ENCODE peak calls at places on chromosomes 7 and 10, in nine cellular contexts. E, T, I, Y, M, W, P, C and A are unnamed samples.

GRCh38 chr7:100692578-100692961 is 1.5 kb downstream of the GIGYF1 start:
- DNase-seq in E (no peak), T (no peak), I (no peak), Y (no peak), M (no peak), W (no peak), P (no peak), C (no peak), A (no peak)

GRCh38 chr7:24825315-24825917 is 68.2 kb upstream of the GSDME start:
- DNase-seq in E (no peak), T (peak; percentile 25), I (no peak), Y (peak; percentile 53), M (no peak), W (peak; percentile 81), P (no peak), C (no peak), A (no peak)

GRCh38 chr10:63528084-63528744 is 7.0 kb downstream of the REEP3 start:
- DNase-seq in E (no peak), T (no peak), I (no peak), Y (no peak), M (no peak), W (no peak), P (no peak), C (no peak), A (no peak)

GRCh38 chr7:117458977-117459583 is 20.7 kb upstream of the CFTR start:
- DNase-seq in E (no peak), T (peak; percentile 60), I (peak; percentile 57), Y (peak; percentile 38), M (no peak), W (no peak), P (no peak), C (peak; percentile 44), A (no peak)

GRCh38 chr10:113475381-113475807 is 77.5 kb upstream of the HABP2 start:
- DNase-seq in E (no peak), T (no peak), I (no peak), Y (peak; percentile 42), M (no peak), W (peak; percentile 52), P (no peak), C (no peak), A (no peak)

GRCh38 chr10:126738001-126738400 is 67.5 kb upstream of the C10orf90 start:
- DNase-seq in E (no peak), T (no peak), I (no peak), Y (no peak), M (no peak), W (no peak), P (no peak), C (no peak), A (no peak)

GRCh38 chr7:87600130-87601124 is at the start of gene ABCB1:
- DNase-seq in E (no peak), T (peak; percentile 30), I (peak; percentile 29), Y (peak; percentile 40), M (peak; percentile 30), W (no peak), P (peak; percentile 33), C (peak; percentile 59), A (peak; percentile 23)

GRCh38 chr7:1669954-1670893 is at the start of gene ELFN1:
- DNase-seq in E (no peak), T (peak; percentile 24), I (no peak), Y (peak; percentile 20), M (no peak), W (no peak), P (no peak), C (peak; percentile 91), A (no peak)

GRCh38 chr10:130127612-130128607 is 8.3 kb upstream of the GLRX3 start:
- DNase-seq in E (peak; percentile 57), T (peak; percentile 65), I (peak; percentile 77), Y (peak; percentile 64), M (peak; percentile 29), W (no peak), P (no peak), C (peak; percentile 79), A (peak; percentile 50)

GRCh38 chr7:112898432-112899290 is 108.5 kb upstream of the TMEM168 start:
- DNase-seq in E (peak; percentile 73), T (peak; percentile 82), I (peak; percentile 85), Y (peak; percentile 77), M (peak; percentile 35), W (peak; percentile 45), P (no peak), C (peak; percentile 62), A (no peak)

GRCh38 chr10:5570007-5570655 is 45.4 kb downstream of the CALML3 start:
- DNase-seq in E (no peak), T (no peak), I (no peak), Y (no peak), M (no peak), W (no peak), P (peak; percentile 9), C (no peak), A (no peak)

GRCh38 chr10:29414501-29414900 is 125.6 kb downstream of the LYZL1 start:
- DNase-seq in E (no peak), T (no peak), I (no peak), Y (no peak), M (no peak), W (no peak), P (no peak), C (no peak), A (no peak)

GRCh38 chr10:75398238-75398629 is 3.3 kb downstream of the ZNF503 start:
- DNase-seq in E (no peak), T (peak; percentile 46), I (peak; percentile 31), Y (no peak), M (no peak), W (peak; percentile 34), P (no peak), C (no peak), A (no peak)

GRCh38 chr7:20395494-20395893 is 64.8 kb downstream of the ITGB8 start:
- DNase-seq in E (no peak), T (no peak), I (no peak), Y (no peak), M (no peak), W (no peak), P (no peak), C (no peak), A (no peak)

GRCh38 chr10:34470307-34470706 is 344.8 kb downstream of the PARD3 start:
- DNase-seq in E (no peak), T (no peak), I (no peak), Y (no peak), M (no peak), W (no peak), P (no peak), C (no peak), A (no peak)

GRCh38 chr10:12766222-12766621 is 235.3 kb downstream of the CCDC3 start:
- DNase-seq in E (no peak), T (no peak), I (no peak), Y (no peak), M (no peak), W (no peak), P (no peak), C (no peak), A (no peak)

GRCh38 chr10:132519382-132520146 is 18.0 kb upstream of the INPP5A start:
- DNase-seq in E (no peak), T (no peak), I (no peak), Y (no peak), M (peak; percentile 72), W (no peak), P (no peak), C (no peak), A (no peak)

GRCh38 chr10:115849197-115849596 is 423.8 kb downstream of the GFRA1 start:
- DNase-seq in E (no peak), T (no peak), I (no peak), Y (no peak), M (no peak), W (no peak), P (no peak), C (no peak), A (no peak)

GRCh38 chr7:134755422-134756022 is 23.9 kb upstream of the CALD1 start:
- DNase-seq in E (peak; percentile 50), T (peak; percentile 58), I (peak; percentile 65), Y (peak; percentile 47), M (peak; percentile 30), W (peak; percentile 29), P (no peak), C (peak; percentile 57), A (no peak)

DNA sequence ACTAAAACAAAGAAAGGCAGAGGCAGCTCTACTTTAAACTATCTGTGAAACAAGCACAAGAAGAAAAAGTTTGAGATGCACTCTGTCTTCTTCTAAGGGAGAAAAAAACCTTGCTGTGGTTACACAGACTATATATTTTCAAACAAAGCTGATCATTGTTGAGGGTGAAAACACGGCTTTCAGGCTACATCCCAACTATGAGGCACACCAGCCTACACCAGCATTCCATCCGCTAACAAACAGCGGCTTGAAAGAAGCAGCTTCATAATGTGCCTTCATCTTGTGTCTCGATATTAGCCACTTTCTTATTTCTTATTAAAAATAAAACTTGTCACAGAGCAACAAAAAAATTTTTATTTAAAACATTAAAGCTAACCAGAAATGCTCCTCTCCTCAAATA is 79.1 kb downstream of the USP6NL start:
- DNase-seq in E (no peak), T (peak; percentile 52), I (peak; percentile 46), Y (peak; percentile 38), M (no peak), W (no peak), P (no peak), C (no peak), A (no peak)
- H3K4me3 ChIP-seq in E (peak overlapping the region; percentile 18), T (peak overlapping the region; percentile 2), I (no peak overlapping the region), Y (no peak overlapping the region), M (peak overlapping the region; percentile 13), W (no peak overlapping the region), P (peak overlapping the region; percentile 26), C (no peak overlapping the region), A (no peak overlapping the region)

GRCh38 chr10:124449170-124450009 is 445 bp downstream of the NKX1-2 start:
- DNase-seq in E (no peak), T (no peak), I (peak; percentile 11), Y (no peak), M (no peak), W (peak; percentile 54), P (no peak), C (no peak), A (no peak)
- H3K4me3 ChIP-seq in E (no peak overlapping the region), T (no peak overlapping the region), I (no peak overlapping the region), Y (no peak overlapping the region), M (peak overlapping the region; percentile 31), W (peak overlapping the region; percentile 59), P (peak overlapping the region; percentile 54), C (peak overlapping the region; percentile 29), A (no peak overlapping the region)

DNA sequence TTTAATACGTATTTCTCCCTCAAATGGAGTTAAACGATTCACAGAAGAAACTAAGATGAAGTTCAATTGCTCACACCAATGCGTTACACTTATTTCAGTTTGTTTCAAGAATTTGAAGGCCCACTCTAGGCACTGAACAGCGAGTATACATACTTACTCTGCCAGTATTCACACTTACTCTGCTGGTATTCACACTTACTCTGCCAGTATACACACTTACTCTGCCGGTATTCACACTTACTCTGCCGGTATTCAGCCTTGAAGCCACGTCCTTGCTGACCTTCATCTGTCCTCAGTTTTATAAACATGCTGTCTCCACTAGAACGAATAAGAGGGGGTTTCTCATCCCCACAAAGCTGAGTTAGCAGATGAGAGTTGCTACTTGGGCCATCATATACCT is 86.0 kb downstream of the CUBN start:
- DNase-seq in E (no peak), T (no peak), I (no peak), Y (no peak), M (no peak), W (no peak), P (no peak), C (no peak), A (no peak)
- H3K4me3 ChIP-seq in E (no peak overlapping the region), T (no peak overlapping the region), I (no peak overlapping the region), Y (no peak overlapping the region), M (no peak overlapping the region), W (no peak overlapping the region), P (no peak overlapping the region), C (no peak overlapping the region), A (no peak overlapping the region)

DNA sequence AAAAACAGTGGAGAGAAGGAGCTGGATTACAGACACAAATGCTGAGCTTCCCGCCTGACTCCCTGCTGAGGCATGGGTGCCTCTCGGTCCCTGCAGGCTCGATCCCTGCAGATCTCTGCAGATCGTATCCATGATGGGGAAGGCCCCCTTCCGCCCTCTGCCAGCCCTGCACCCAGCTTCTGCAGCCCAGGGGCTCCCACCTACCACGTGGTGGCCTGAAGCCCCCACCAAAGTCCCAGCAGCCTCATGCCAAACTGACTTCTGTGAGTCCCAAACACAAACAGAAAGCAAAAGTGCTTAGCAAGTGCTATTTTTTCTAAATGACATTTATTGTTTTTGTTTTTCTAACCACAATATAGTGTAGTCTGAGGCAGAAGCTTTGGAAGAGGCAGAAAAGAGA is 127.1 kb upstream of the CHST15 start:
- DNase-seq in E (no peak), T (no peak), I (no peak), Y (no peak), M (no peak), W (no peak), P (no peak), C (no peak), A (no peak)
- H3K4me3 ChIP-seq in E (no peak overlapping the region), T (no peak overlapping the region), I (no peak overlapping the region), Y (no peak overlapping the region), M (peak overlapping the region; percentile 32), W (no peak overlapping the region), P (peak overlapping the region; percentile 55), C (no peak overlapping the region), A (no peak overlapping the region)